ENCODE peak calls at places on chromosomes 1 and 21, in eight cellular contexts. L, T, X, D, Y, I, Q and O are unnamed samples.

GRCh38 chr1:17098440-17099317 is 20.6 kb downstream of the PADI2 start:
- DNase-seq in L (no peak), T (no peak), X (no peak), D (no peak), Y (no peak), I (no peak), Q (no peak), O (peak; percentile 58)

GRCh38 chr1:93616996-93617669 is 64.5 kb downstream of the BCAR3 start:
- DNase-seq in L (peak; percentile 87), T (peak; percentile 56), X (no peak), D (no peak), Y (no peak), I (peak; percentile 52), Q (no peak), O (peak; percentile 84)

GRCh38 chr21:17819878-17820232 is 699 bp upstream of the C21orf91 start:
- DNase-seq in L (no peak), T (no peak), X (no peak), D (no peak), Y (peak; percentile 23), I (no peak), Q (no peak), O (no peak)

GRCh38 chr21:39187141-39187540 is 3.9 kb upstream of the PSMG1 start:
- DNase-seq in L (no peak), T (no peak), X (no peak), D (no peak), Y (no peak), I (no peak), Q (no peak), O (no peak)

GRCh38 chr1:163055005-163055404 is 14.2 kb upstream of the RGS4 start:
- DNase-seq in L (no peak), T (no peak), X (no peak), D (no peak), Y (no peak), I (no peak), Q (no peak), O (no peak)

GRCh38 chr1:192860478-192861185 is 51.8 kb downstream of the RGS2 start:
- DNase-seq in L (no peak), T (no peak), X (no peak), D (no peak), Y (no peak), I (no peak), Q (no peak), O (no peak)

GRCh38 chr1:6447818-6448748 is 17.9 kb downstream of the TNFRSF25 start:
- DNase-seq in L (no peak), T (no peak), X (peak; percentile 69), D (no peak), Y (no peak), I (no peak), Q (peak; percentile 81), O (no peak)

GRCh38 chr1:71339238-71339637 is 258.4 kb upstream of the ZRANB2 start:
- DNase-seq in L (no peak), T (no peak), X (no peak), D (peak; percentile 9), Y (no peak), I (no peak), Q (no peak), O (no peak)

GRCh38 chr21:40049959-40050290 is 182.7 kb downstream of the PCP4 start:
- DNase-seq in L (no peak), T (no peak), X (no peak), D (no peak), Y (no peak), I (no peak), Q (no peak), O (no peak)

GRCh38 chr1:31732343-31732742 is 28.5 kb upstream of the COL16A1 start:
- DNase-seq in L (no peak), T (no peak), X (no peak), D (no peak), Y (no peak), I (no peak), Q (no peak), O (no peak)

GRCh38 chr21:27429612-27430361 is 462.9 kb upstream of the ADAMTS5 start:
- DNase-seq in L (no peak), T (no peak), X (no peak), D (peak; percentile 7), Y (no peak), I (peak; percentile 37), Q (no peak), O (no peak)

GRCh38 chr1:7386226-7387052 is 384.7 kb upstream of the VAMP3 start:
- DNase-seq in L (no peak), T (no peak), X (no peak), D (no peak), Y (no peak), I (peak; percentile 1), Q (no peak), O (peak; percentile 28)

GRCh38 chr1:181250038-181250437 is 161.5 kb downstream of the IER5 start:
- DNase-seq in L (no peak), T (no peak), X (peak; percentile 25), D (no peak), Y (no peak), I (no peak), Q (no peak), O (no peak)

GRCh38 chr21:15122241-15122640 is 57.4 kb upstream of the NRIP1 start:
- DNase-seq in L (peak; percentile 48), T (no peak), X (peak; percentile 22), D (no peak), Y (no peak), I (peak; percentile 11), Q (no peak), O (no peak)

GRCh38 chr1:32817815-32818786 is 648 bp downstream of the S100PBP start:
- DNase-seq in L (peak; percentile 74), T (peak; percentile 83), X (peak; percentile 76), D (peak; percentile 42), Y (peak; percentile 46), I (peak; percentile 86), Q (peak; percentile 32), O (peak; percentile 92)

GRCh38 chr1:64424412-64424811 is 45.5 kb upstream of the CACHD1 start:
- DNase-seq in L (no peak), T (no peak), X (no peak), D (no peak), Y (no peak), I (no peak), Q (no peak), O (no peak)

GRCh38 chr1:159144571-159144970 is 26.8 kb upstream of the CADM3 start:
- DNase-seq in L (no peak), T (no peak), X (no peak), D (no peak), Y (no peak), I (no peak), Q (no peak), O (no peak)

GRCh38 chr1:3283849-3284248 is 170.6 kb upstream of the ARHGEF16 start:
- DNase-seq in L (peak; percentile 63), T (peak; percentile 51), X (peak; percentile 60), D (no peak), Y (no peak), I (peak; percentile 53), Q (no peak), O (peak; percentile 88)
- H3K27ac ChIP-seq in L (peak overlapping the region; percentile 42), T (peak overlapping the region; percentile 81), X (no peak overlapping the region), D (no peak overlapping the region), Y (no peak overlapping the region), I (no peak overlapping the region), Q (no peak overlapping the region), O (peak overlapping the region; percentile 19)

DNA sequence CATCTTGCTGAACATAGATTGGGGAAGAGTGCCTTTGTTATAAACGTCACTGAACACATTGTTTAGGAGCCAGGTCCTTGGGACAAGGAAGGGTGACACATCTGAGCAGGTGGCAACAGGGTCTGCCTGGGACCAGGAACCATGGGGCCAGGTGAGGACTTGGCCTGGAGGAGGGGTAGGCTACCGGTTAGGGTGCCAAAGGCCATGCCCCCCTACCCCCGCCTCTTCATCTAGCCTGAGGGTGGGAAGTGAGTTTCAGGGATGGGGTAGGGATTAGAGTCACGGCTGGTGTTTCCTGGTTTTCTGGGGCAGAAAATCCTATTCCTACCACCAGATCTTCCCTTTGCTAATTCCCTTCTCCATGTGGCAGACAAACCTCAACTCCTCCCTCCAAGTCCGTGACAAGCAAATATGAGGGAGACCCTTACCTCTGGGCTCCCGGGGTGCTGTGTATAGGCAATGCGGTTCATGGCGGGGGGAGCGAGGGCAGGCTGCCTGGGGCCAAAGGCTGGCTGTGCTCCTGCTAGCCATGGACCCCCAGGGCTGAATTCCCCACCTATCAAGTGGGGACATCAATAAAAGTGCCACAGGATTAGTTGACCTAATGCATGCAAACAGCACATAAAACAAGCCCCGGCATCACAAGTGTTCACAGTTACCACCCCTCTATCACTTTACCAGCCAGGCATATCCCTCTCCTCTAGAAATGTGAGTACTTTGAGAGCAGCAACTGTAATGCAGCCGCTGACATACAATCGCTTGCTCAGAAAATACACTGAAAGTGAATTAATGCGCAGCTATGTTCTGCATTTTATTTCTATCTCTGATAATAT is 14.5 kb downstream of the CD247 start:
- DNase-seq in L (no peak), T (no peak), X (no peak), D (no peak), Y (no peak), I (no peak), Q (no peak), O (no peak)
- H3K27me3 ChIP-seq in L (no peaks in the 10 kb centered on the region), T (peaks cover 53% of the 10 kb centered on the region), X (peaks cover 4% of the 10 kb centered on the region), D (peaks cover 45% of the 10 kb centered on the region), Y (no peaks in the 10 kb centered on the region), I (no peaks in the 10 kb centered on the region), Q (peaks cover 7% of the 10 kb centered on the region), O (no peaks in the 10 kb centered on the region)

GRCh38 chr1:203702130-203702577 is 62.8 kb upstream of the LAX1 start:
- DNase-seq in L (peak; percentile 39), T (no peak), X (peak; percentile 76), D (peak; percentile 28), Y (peak; percentile 42), I (no peak), Q (peak; percentile 35), O (no peak)

GRCh38 chr1:203700901-203701300 is 64.1 kb upstream of the LAX1 start:
- DNase-seq in L (no peak), T (no peak), X (no peak), D (no peak), Y (no peak), I (no peak), Q (no peak), O (no peak)

GRCh38 chr1:203704120-203704519 is 60.9 kb upstream of the LAX1 start:
- DNase-seq in L (no peak), T (no peak), X (peak; percentile 31), D (no peak), Y (no peak), I (no peak), Q (no peak), O (no peak)

GRCh38 chr1:203703586-203703985 is 61.4 kb upstream of the LAX1 start:
- DNase-seq in L (no peak), T (no peak), X (no peak), D (no peak), Y (no peak), I (no peak), Q (no peak), O (no peak)

DNA sequence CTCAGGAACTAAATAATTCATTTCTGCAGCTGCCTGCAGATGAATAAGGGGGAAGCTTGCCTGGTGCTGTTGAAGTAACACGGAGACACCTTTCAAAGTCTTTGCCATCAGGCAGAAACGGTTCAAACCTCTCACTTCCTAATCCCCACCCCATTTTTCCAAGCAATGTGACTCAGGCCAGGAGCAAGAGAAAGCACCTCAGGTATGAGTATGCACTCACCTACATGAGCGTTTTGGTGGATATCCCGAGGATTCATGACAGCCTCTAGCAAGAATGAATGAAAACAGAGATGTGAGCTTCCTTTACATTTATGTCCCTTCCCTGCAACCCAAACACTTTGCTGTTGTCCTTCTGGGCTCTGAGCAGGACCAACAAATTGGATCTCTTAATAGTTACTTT is 63.4 kb upstream of the LAX1 start:
- DNase-seq in L (no peak), T (no peak), X (no peak), D (peak; percentile 70), Y (no peak), I (no peak), Q (no peak), O (no peak)
- H3K27ac ChIP-seq in L (no peak overlapping the region), T (no peak overlapping the region), X (no peak overlapping the region), D (peak overlapping the region; percentile 30), Y (no peak overlapping the region), I (no peak overlapping the region), Q (no peak overlapping the region), O (no peak overlapping the region)

GRCh38 chr1:37753473-37754321 is 11.2 kb downstream of the EPHA10 start:
- DNase-seq in L (no peak), T (no peak), X (no peak), D (no peak), Y (no peak), I (no peak), Q (no peak), O (no peak)
- H3K27me3 ChIP-seq in L (peaks cover 8% of the 10 kb centered on the region), T (peaks cover 99% of the 10 kb centered on the region), X (peaks cover 77% of the 10 kb centered on the region), D (peaks cover 92% of the 10 kb centered on the region), Y (peaks cover 70% of the 10 kb centered on the region), I (peaks cover 92% of the 10 kb centered on the region), Q (peaks cover 5% of the 10 kb centered on the region), O (no peaks in the 10 kb centered on the region)